ENCODE peak calls at places on chromosomes 2 and 18, in five cellular contexts. Q, Y, O, G and T are unnamed samples.

GRCh38 chr18:75247601-75248421 is 37.2 kb downstream of the TSHZ1 start:
- DNase-seq in O (no peak), Q (peak; percentile 86), G (no peak), Y (no peak), T (no peak)

GRCh38 chr2:154240921-154241379 is 369.2 kb downstream of the GALNT13 start:
- DNase-seq in Y (peak; percentile 40), G (no peak), O (peak; percentile 36), Q (no peak), T (no peak)

GRCh38 chr2:61011649-61012048 is 5.9 kb upstream of the PEX13 start:
- DNase-seq in G (no peak), Q (no peak), O (no peak), Y (no peak), T (no peak)

GRCh38 chr2:110832740-110833139 is 100.4 kb downstream of the ACOXL start:
- DNase-seq in G (no peak), O (no peak), Q (no peak), Y (no peak), T (no peak)

GRCh38 chr2:148534416-148535205 is 109.9 kb upstream of the EPC2 start:
- DNase-seq in O (peak; percentile 50), G (no peak), Y (no peak), Q (no peak), T (no peak)

GRCh38 chr2:156476516-156477206 is 40.5 kb downstream of the GPD2 start:
- DNase-seq in Y (no peak), O (no peak), G (peak; percentile 27), Q (no peak), T (no peak)

GRCh38 chr2:30404354-30405265 is 42.4 kb upstream of the LCLAT1 start:
- DNase-seq in Q (no peak), Y (peak; percentile 47), G (no peak), O (no peak), T (no peak)

GRCh38 chr2:105039559-105039958 is 1.7 kb downstream of the MRPS9 start:
- DNase-seq in G (no peak), Q (no peak), O (no peak), Y (no peak), T (no peak)

GRCh38 chr2:100106460-100106859 is 35.9 kb downstream of the AFF3 start:
- DNase-seq in O (peak; percentile 84), G (no peak), Y (no peak), Q (no peak), T (no peak)

GRCh38 chr2:97932975-97933662 is 62.6 kb downstream of the TMEM131 start:
- DNase-seq in Y (no peak), Q (no peak), O (no peak), G (no peak), T (no peak)
- H3K4me3 ChIP-seq in Y (no peak overlapping the region), Q (no peak overlapping the region), O (no peak overlapping the region), G (no peak overlapping the region), T (no peak overlapping the region)

GRCh38 chr2:38528008-38528442 is 74.7 kb downstream of the HNRNPLL start:
- DNase-seq in Q (peak; percentile 49), Y (no peak), O (peak; percentile 57), G (no peak), T (peak; percentile 87)
- H3K4me3 ChIP-seq in Q (peak overlapping the region; percentile 65), Y (no peak overlapping the region), O (peak overlapping the region; percentile 46), G (peak overlapping the region; percentile 65), T (peak overlapping the region; percentile 48)

DNA sequence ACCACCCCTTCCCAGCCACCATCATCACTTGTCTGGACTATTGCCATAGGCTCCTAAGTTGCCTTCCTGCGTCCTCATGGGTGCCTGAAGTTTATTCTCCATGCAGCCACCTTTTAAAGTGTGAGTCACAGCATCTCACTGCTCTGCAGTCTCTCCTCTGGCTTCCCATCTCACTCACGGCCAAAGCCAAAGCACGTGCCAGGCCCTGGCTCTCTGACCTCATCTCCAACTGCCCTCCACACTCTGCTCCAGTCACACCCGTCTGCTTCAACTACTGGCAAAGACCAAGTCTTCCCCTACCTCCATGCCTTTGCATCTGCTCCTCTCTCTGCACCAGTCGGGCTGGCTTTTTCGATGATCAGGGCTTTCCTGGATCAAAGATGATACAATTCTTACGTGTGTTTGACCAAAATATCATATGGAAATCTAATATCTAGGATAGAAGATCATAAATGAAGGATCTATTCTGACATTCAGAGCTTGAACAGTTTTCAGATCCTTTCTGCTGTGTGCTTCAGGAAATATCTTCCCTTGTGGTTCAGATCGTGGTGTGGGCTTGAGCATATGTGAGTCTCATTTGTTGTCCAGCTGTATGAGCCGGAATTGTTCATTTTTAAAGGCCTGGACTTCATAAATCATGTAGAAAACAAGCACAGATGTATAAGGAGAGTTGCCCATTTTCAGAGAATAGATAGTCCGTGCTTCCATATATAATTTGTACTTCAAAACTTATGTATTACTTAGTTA is 175.6 kb downstream of the PRKCE start:
- DNase-seq in Q (peak; percentile 48), G (no peak), O (no peak), Y (no peak), T (peak; percentile 86)
- H3K4me3 ChIP-seq in Q (no peak overlapping the region), G (no peak overlapping the region), O (no peak overlapping the region), Y (no peak overlapping the region), T (peak overlapping the region; percentile 10)

GRCh38 chr2:101337877-101338276 is 29.4 kb upstream of the RNF149 start:
- DNase-seq in G (no peak), O (no peak), Q (peak; percentile 57), Y (no peak), T (no peak)

GRCh38 chr2:101341421-101341820 is 32.9 kb upstream of the RNF149 start:
- DNase-seq in G (no peak), Y (no peak), Q (no peak), O (no peak), T (no peak)

GRCh38 chr2:101339236-101339865 is 30.9 kb upstream of the RNF149 start:
- DNase-seq in G (no peak), Q (no peak), O (no peak), Y (no peak), T (no peak)

GRCh38 chr2:101341901-101342624 is 33.6 kb upstream of the RNF149 start:
- DNase-seq in O (peak; percentile 88), Y (peak; percentile 80), G (no peak), Q (peak; percentile 68), T (peak; percentile 68)

GRCh38 chr2:101340141-101340541 is 31.6 kb upstream of the RNF149 start:
- DNase-seq in Q (no peak), G (no peak), Y (no peak), O (peak; percentile 50), T (no peak)
- H3K4me3 ChIP-seq in Q (no peak overlapping the region), G (no peak overlapping the region), Y (no peak overlapping the region), O (no peak overlapping the region), T (no peak overlapping the region)

GRCh38 chr2:171924170-171924942 is 2.1 kb downstream of the HAT1 start:
- DNase-seq in O (no peak), Q (no peak), G (no peak), Y (no peak), T (no peak)
- H3K4me3 ChIP-seq in O (no peak overlapping the region), Q (no peak overlapping the region), G (no peak overlapping the region), Y (no peak overlapping the region), T (no peak overlapping the region)

DNA sequence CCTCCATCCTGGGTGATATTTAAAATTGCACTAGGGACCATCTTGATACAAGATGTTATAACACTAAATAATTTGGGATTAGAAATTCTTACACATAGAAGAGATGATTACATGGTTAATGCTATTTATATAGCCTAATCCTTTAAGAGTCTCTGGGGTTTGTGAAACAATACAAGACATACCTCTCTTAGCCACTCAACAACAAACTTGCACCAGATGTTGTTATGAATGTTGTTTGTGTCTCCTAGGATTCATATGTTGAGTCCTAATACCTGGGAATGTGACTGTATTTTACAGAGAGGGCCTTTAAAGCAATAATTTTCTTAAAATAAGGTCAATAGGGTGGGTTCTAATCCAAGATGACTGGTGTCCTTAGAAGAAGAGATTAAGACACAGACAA is 678.3 kb downstream of the NYAP2 start:
- DNase-seq in G (no peak), Y (no peak), O (no peak), Q (no peak), T (no peak)
- H3K4me3 ChIP-seq in G (no peak overlapping the region), Y (no peak overlapping the region), O (no peak overlapping the region), Q (no peak overlapping the region), T (no peak overlapping the region)

GRCh38 chr2:8514748-8515389 is 167.0 kb upstream of the ID2 start:
- DNase-seq in Y (no peak), O (no peak), Q (no peak), G (no peak), T (no peak)
- H3K4me3 ChIP-seq in Y (no peak overlapping the region), O (no peak overlapping the region), Q (no peak overlapping the region), G (no peak overlapping the region), T (no peak overlapping the region)

GRCh38 chr2:212289301-212289700 is 249.3 kb downstream of the ERBB4 start:
- DNase-seq in Y (no peak), O (no peak), G (no peak), Q (no peak), T (no peak)
- H3K4me3 ChIP-seq in Y (no peak overlapping the region), O (no peak overlapping the region), G (no peak overlapping the region), Q (no peak overlapping the region), T (no peak overlapping the region)

GRCh38 chr2:32614069-32614468 is 13.8 kb upstream of the TTC27 start:
- DNase-seq in Q (no peak), O (no peak), Y (no peak), G (no peak), T (no peak)

GRCh38 chr2:32611366-32611765 is 16.5 kb upstream of the TTC27 start:
- DNase-seq in Q (no peak), O (no peak), Y (no peak), G (no peak), T (no peak)

DNA sequence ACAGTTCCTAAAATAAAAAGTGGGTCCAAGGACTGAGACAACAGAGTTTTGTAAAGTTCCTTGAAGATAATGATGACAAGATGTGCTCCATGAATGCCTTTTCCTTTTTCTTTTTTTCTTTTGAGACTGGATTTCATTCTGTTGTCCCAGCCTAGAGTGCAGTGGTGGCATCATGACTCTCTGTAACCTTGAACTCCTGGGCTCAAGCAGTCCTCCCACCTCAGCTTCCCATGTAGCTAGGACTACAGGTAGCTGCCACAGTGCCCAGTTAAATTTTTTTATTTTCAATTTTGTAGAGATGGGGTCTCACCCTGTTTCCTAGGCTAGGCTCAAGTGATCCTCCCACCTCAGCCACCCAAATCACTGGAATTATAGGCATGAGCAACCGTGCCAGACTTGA is 16.1 kb upstream of the TTC27 start:
- DNase-seq in Q (no peak), G (no peak), Y (no peak), O (no peak), T (no peak)
- H3K4me3 ChIP-seq in Q (no peak overlapping the region), G (no peak overlapping the region), Y (no peak overlapping the region), O (no peak overlapping the region), T (no peak overlapping the region)